ENCODE peak calls at places on chromosomes 11 and 22, in seven cellular contexts. B is transverse colon, G is heart left ventricle, Y is suprapubic skin, X is breast epithelium, H is IMR-90, Z is tibial nerve. N is an unnamed sample.
A peak's percentile ranks its signal among the peaks of the same experiment; 100 is the strongest.

GRCh38 chr11:63508009-63508408 is 2.1 kb downstream of the LGALS12 start:
- DNase-seq in B (no peak), G (peak; percentile 41), Y (no peak), X (no peak), H (no peak), Z (no peak), N (peak; percentile 77)

GRCh38 chr11:31810779-31811647 is at the start of gene PAX6:
- DNase-seq in B (peak; percentile 22), G (no peak), Y (no peak), X (peak; percentile 50), H (peak; percentile 19), Z (no peak), N (no peak)

GRCh38 chr11:7892751-7893356 is 38.2 kb downstream of the OR10A6 start:
- DNase-seq in B (no peak), G (no peak), Y (no peak), X (no peak), H (peak; percentile 74), Z (no peak), N (no peak)

GRCh38 chr11:114256176-114256897 is 39.9 kb upstream of the NNMT start:
- DNase-seq in B (no peak), G (no peak), Y (no peak), X (no peak), H (no peak), Z (no peak), N (no peak)

GRCh38 chr11:9178716-9179115 is 86.4 kb downstream of the DENND5A start:
- DNase-seq in B (no peak), G (no peak), Y (no peak), X (no peak), H (no peak), Z (no peak), N (no peak)

GRCh38 chr22:38214248-38215056 is 12.7 kb downstream of the MAFF start:
- DNase-seq in B (peak; percentile 83), G (peak; percentile 62), Y (no peak), X (no peak), H (peak; percentile 49), Z (no peak), N (peak; percentile 63)

GRCh38 chr11:20156280-20156875 is 3.9 kb downstream of the DBX1 start:
- DNase-seq in B (peak; percentile 42), G (no peak), Y (no peak), X (no peak), H (no peak), Z (no peak), N (no peak)

GRCh38 chr11:126440792-126441514 is 85.5 kb downstream of the ST3GAL4 start:
- DNase-seq in B (peak; percentile 79), G (peak; percentile 77), Y (peak; percentile 90), X (peak; percentile 83), H (peak; percentile 59), Z (peak; percentile 83), N (peak; percentile 83)

GRCh38 chr22:29269230-29269604 is 1.1 kb downstream of the EWSR1 start:
- DNase-seq in B (no peak), G (no peak), Y (no peak), X (no peak), H (no peak), Z (no peak), N (no peak)

GRCh38 chr11:14454861-14455632 is 44.6 kb downstream of the COPB1 start:
- DNase-seq in B (no peak), G (no peak), Y (no peak), X (no peak), H (peak; percentile 39), Z (no peak), N (no peak)

GRCh38 chr11:60840711-60841430 is 1.0 kb upstream of the CCDC86 start:
- DNase-seq in B (peak; percentile 33), G (peak; percentile 72), Y (no peak), X (no peak), H (peak; percentile 94), Z (peak; percentile 81), N (no peak)

GRCh38 chr11:72576196-72576595 is 98.0 kb downstream of the PDE2A start:
- DNase-seq in B (no peak), G (no peak), Y (peak; percentile 40), X (no peak), H (no peak), Z (no peak), N (no peak)

DNA sequence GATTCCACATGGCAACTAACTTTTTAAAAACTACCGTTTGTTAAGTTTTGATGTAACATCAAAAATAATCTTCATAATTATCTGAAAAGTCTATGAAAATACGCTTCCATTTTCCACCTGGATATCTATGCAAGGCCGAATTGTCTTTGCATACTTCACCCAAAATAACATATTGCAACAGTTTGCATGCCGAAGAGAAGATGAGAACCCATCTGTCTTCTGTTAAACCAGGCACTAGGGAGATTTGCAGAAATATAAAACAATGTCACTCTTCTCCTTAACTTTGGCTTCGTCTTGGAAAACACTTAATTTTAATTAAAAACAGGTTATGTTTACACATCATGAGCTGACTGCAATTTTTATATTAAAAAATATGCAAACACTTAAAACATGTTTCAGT is 1325.8 kb downstream of the TBC1D22A start:
- DNase-seq in B (no peak), G (no peak), Y (no peak), X (no peak), H (no peak), Z (no peak), N (no peak)
- TF ChIP-seq CTCF in B (no peak), G (no peak), Y (no peak), X (no peak), H (no peak), Z (no peak), N (no peak)

GRCh38 chr11:92569717-92570116 is 345.1 kb downstream of the FAT3 start:
- DNase-seq in B (no peak), G (no peak), Y (no peak), X (no peak), H (no peak), Z (no peak), N (no peak)
- TF ChIP-seq POLR2A in B (no peak), G (no peak), Y (no peak), X (no peak), H (no peak), Z (no peak), N (no peak)

DNA sequence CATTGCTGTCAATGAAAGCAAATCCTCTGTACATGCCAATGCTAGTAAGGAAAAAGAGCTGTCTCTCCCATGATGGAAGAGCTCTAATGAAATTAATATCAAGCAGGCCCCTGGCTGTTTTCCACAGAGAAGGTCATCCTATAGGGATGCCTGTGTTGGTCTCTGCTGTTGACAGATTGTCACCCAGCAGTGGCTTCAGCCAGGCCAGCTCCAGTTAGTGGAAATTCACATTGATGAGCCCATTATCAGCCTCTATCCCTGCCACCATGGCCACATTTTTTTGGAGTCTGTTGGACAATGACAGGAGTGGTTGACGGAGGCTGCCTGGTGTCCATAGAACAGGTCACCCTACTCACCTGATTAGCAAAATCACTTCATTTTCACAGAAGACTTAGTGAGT is 104.3 kb downstream of the GGTLC2 start:
- DNase-seq in B (no peak), G (no peak), Y (no peak), X (no peak), H (no peak), Z (no peak), N (no peak)
- TF ChIP-seq CTCF in B (no peak), G (no peak), Y (no peak), X (no peak), H (no peak), Z (no peak), N (no peak)

GRCh38 chr11:818396-819128 is at the start of gene PNPLA2:
- DNase-seq in B (peak; percentile 75), G (no peak), Y (no peak), X (no peak), H (no peak), Z (no peak), N (peak; percentile 64)

GRCh38 chr11:819943-820649 is 1.4 kb downstream of the PNPLA2 start:
- DNase-seq in B (peak; percentile 96), G (peak; percentile 91), Y (peak; percentile 95), X (peak; percentile 87), H (peak; percentile 59), Z (peak; percentile 77), N (peak; percentile 97)

GRCh38 chr11:819129-819931 is 616 bp downstream of the PNPLA2 start:
- DNase-seq in B (peak; percentile 96), G (peak; percentile 95), Y (peak; percentile 97), X (peak; percentile 98), H (peak; percentile 73), Z (peak; percentile 87), N (peak; percentile 96)

GRCh38 chr11:821513-822371 is 3.0 kb downstream of the PNPLA2 start:
- DNase-seq in B (no peak), G (no peak), Y (no peak), X (no peak), H (no peak), Z (no peak), N (no peak)

DNA sequence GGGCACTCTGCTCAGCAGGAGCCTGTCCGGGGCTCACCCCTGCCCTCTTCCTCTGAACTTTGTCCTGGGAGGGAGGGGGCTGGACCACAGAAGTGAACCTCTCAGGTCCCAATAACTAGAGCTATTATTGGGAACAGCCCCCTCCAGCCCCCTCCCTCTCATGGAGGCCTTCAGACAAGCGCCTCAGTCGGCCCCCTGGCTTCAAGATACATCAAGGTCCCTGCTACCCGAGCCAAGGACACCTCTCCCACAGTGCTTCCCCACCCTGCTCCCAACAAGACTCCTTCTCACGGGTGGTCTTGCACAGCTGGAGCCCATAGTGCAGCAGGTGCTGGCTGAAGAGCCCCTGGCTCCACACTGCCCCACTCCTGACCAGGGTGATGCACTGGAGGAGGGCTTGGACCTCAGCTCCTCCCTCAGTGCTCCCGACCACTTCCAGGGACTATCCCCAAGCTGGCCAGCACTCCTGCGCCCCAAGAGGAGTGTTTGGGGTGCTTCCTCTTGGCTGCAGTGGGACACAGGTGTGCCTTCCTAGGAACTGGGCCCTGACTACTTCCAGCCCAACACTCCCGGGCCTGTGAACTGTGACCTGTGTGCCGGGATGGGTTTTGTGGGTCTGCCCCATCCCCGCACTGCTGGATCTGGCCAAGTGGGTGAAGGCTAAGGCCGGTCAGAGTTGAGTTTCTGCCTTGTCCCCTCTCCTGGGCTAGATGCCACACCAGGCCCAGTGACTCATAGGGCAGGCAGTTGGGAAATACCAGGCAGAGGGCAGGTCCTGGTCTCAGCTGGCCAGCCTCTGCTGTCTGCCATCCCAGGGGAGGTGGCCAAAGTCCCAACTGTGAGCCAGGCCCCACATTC is 2.2 kb downstream of the PNPLA2 start:
- DNase-seq in B (peak; percentile 81), G (peak; percentile 83), Y (no peak), X (peak; percentile 87), H (peak; percentile 56), Z (peak; percentile 67), N (peak; percentile 90)
- TF ChIP-seq POLR2A in B (peak; percentile 47), G (no peak), Y (no peak), X (no peak), H (no peak), Z (no peak), N (no peak)

GRCh38 chr22:42549329-42550060 is 4.3 kb upstream of the SERHL2 start:
- DNase-seq in B (no peak), G (no peak), Y (no peak), X (no peak), H (no peak), Z (no peak), N (no peak)

GRCh38 chr22:42548597-42549328 is 5.0 kb upstream of the SERHL2 start:
- DNase-seq in B (no peak), G (no peak), Y (no peak), X (no peak), H (no peak), Z (no peak), N (no peak)

GRCh38 chr22:42544686-42545085 is 9.1 kb upstream of the SERHL2 start:
- DNase-seq in B (no peak), G (no peak), Y (no peak), X (no peak), H (peak; percentile 24), Z (no peak), N (no peak)

DNA sequence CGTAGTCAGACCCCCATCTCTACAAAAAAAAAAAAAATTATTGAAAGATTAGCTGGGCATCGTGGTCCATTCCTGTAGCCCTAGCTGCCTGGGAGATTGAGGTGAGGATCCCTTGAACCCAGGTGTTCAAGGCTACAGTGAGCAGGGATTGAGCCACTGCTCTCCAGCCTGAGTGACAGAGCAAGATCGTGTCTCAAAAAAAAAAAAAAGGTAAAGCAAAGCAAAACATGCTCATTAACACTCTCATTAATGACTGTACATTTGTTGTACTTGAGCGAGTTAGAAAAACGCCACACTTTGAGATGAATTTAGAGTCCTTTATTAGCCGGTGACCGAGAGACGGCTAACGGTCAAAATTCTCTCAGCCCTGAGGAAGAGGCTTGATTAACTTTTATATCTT is 6.2 kb upstream of the SERHL2 start:
- DNase-seq in B (no peak), G (no peak), Y (no peak), X (no peak), H (no peak), Z (no peak), N (no peak)
- TF ChIP-seq CTCF in B (no peak), G (no peak), Y (no peak), X (no peak), H (no peak), Z (no peak), N (no peak)